ENCODE peak calls at places on chromosome 12, in four cellular contexts. Q is EH, N is cardiac fibroblast, V is PC-9. U is an unnamed sample.

GRCh38 chr12:91382081-91382543 is 199.5 kb upstream of the DCN start:
- DNase-seq in V (peak), Q (peak), N (peak), U (peak)

GRCh38 chr12:608413-608812 is 54.8 kb downstream of the NINJ2 start:
- DNase-seq in V (no peak), N (no peak), Q (no peak), U (no peak)

GRCh38 chr12:123905319-123905925 is 67.2 kb downstream of the CCDC92 start:
- DNase-seq in Q (peak), V (peak), N (peak), U (peak)

GRCh38 chr12:63862187-63863107 is 17.9 kb downstream of the SRGAP1 start:
- DNase-seq in V (peak), Q (peak), N (peak), U (no peak)

GRCh38 chr12:77131977-77132490 is 66.7 kb upstream of the E2F7 start:
- DNase-seq in N (no peak), V (peak), Q (no peak), U (peak)

GRCh38 chr12:120999191-121000120 is 16.8 kb downstream of the C12orf43 start:
- DNase-seq in Q (peak), N (peak), V (no peak), U (no peak)

GRCh38 chr12:5377997-5378596 is 53.8 kb upstream of the NTF3 start:
- DNase-seq in Q (peak), N (no peak), V (peak), U (no peak)

GRCh38 chr12:57450057-57450456 is 5.0 kb upstream of the INHBE start:
- DNase-seq in V (no peak), N (no peak), Q (no peak), U (no peak)

GRCh38 chr12:39675263-39675662 is 55.7 kb upstream of the ABCD2 start:
- DNase-seq in V (no peak), Q (no peak), N (no peak), U (no peak)

GRCh38 chr12:7004287-7004803 is 13.9 kb downstream of the LPCAT3 start:
- DNase-seq in N (no peak), V (no peak), Q (no peak), U (no peak)

GRCh38 chr12:54561164-54561563 is 11.8 kb downstream of the PDE1B start:
- DNase-seq in N (peak), Q (no peak), V (no peak), U (no peak)

GRCh38 chr12:122097641-122098364 is 19.2 kb downstream of the MLXIP start:
- DNase-seq in N (peak), V (peak), Q (no peak), U (no peak)

GRCh38 chr12:84636801-84637285 is 275.8 kb downstream of the SLC6A15 start:
- DNase-seq in N (peak), V (no peak), Q (peak), U (no peak)

GRCh38 chr12:21350975-21351374 is 16.3 kb upstream of the SLCO1A2 start:
- DNase-seq in N (no peak), Q (no peak), V (no peak), U (no peak)

GRCh38 chr12:15446798-15447197 is 124.5 kb downstream of the PTPRO start:
- DNase-seq in V (peak), Q (no peak), N (no peak), U (no peak)

GRCh38 chr12:113135178-113136127 is at the start of gene RASAL1:
- DNase-seq in V (peak), N (no peak), Q (no peak), U (peak)

GRCh38 chr12:123805119-123805518 is 43.0 kb downstream of the DNAH10 start:
- DNase-seq in V (no peak), N (no peak), Q (no peak), U (no peak)

GRCh38 chr12:116559330-116560080 is at the start of gene MAP1LC3B2:
- DNase-seq in V (peak), Q (peak), N (peak), U (no peak)

GRCh38 chr12:114479831-114480230 is 73.9 kb upstream of the TBX5 start:
- DNase-seq in V (no peak), Q (no peak), N (no peak), U (no peak)

GRCh38 chr12:94596596-94596995 is 53.8 kb downstream of the TMCC3 start:
- DNase-seq in N (no peak), Q (no peak), V (peak), U (no peak)

GRCh38 chr12:3473844-3474243 is 17.2 kb upstream of the PRMT8 start:
- DNase-seq in Q (no peak), V (no peak), N (no peak), U (no peak)

U was measured in NCI-H748 treated with DMSO at 0.1 percent for 48 hours.